ENCODE peak calls at places on chromosome 14, in four cellular contexts. J is AG08396, T is NCI-H524 treated with DMSO at 0.1 percent for 48 hours, O is SW480. N is an unnamed sample.

GRCh38 chr14:67241416-67242362 is at the start of gene PALS1:
- DNase-seq in O (peak), J (peak), T (no peak), N (no peak)

GRCh38 chr14:61584258-61584657 is 111.1 kb upstream of the HIF1A start:
- DNase-seq in O (no peak), T (no peak), J (peak), N (no peak)

GRCh38 chr14:76267322-76268012 is 108.5 kb upstream of the ESRRB start:
- DNase-seq in O (no peak), T (no peak), J (peak), N (peak)

GRCh38 chr14:72243309-72243708 is 311.1 kb downstream of the RGS6 start:
- DNase-seq in T (no peak), J (no peak), O (peak), N (no peak)

GRCh38 chr14:66288511-66288910 is 197.7 kb upstream of the CCDC196 start:
- DNase-seq in T (no peak), J (no peak), O (no peak), N (no peak)

GRCh38 chr14:83164016-83164415 is 1630.4 kb upstream of the SEL1L start:
- DNase-seq in J (peak), O (no peak), T (no peak), N (no peak)

GRCh38 chr14:32708134-32708533 is 230.5 kb upstream of the NPAS3 start:
- DNase-seq in T (no peak), J (no peak), O (no peak), N (no peak)

GRCh38 chr14:94403312-94403711 is 14.9 kb upstream of the SERPINA1 start:
- DNase-seq in T (no peak), O (no peak), J (no peak), N (no peak)

GRCh38 chr14:91387135-91387849 is 30.3 kb downstream of the CCDC88C start:
- DNase-seq in O (no peak), J (peak), T (peak), N (no peak)

GRCh38 chr14:65664436-65664835 is 251.9 kb downstream of the FUT8 start:
- DNase-seq in T (no peak), J (no peak), O (no peak), N (no peak)

GRCh38 chr14:75794615-75795038 is 133.6 kb downstream of the TTLL5 start:
- DNase-seq in J (peak), T (peak), O (peak), N (no peak)

GRCh38 chr14:100012928-100013327 is 52.3 kb upstream of the EVL start:
- DNase-seq in J (no peak), T (no peak), O (no peak), N (no peak)